ENCODE peak calls at places on chromosomes 4 and X, in six cellular contexts. X, U, D, P, E and S are unnamed samples.

GRCh38 chr4:30720021-30720655 is at the start of gene PCDH7:
- DNase-seq in U (no peak), X (no peak), P (peak), D (peak), E (no peak), S (no peak)

GRCh38 chrX:103442536-103442901 is 66.2 kb downstream of the BEX3 start:
- DNase-seq in U (no peak), E (no peak), D (no peak), X (no peak), P (no peak), S (no peak)

GRCh38 chr4:38803833-38804653 is 548 bp downstream of the TLR1 start:
- DNase-seq in U (no peak), D (no peak), X (no peak), P (peak), E (no peak), S (no peak)

GRCh38 chrX:22037911-22038537 is 5.9 kb downstream of the PHEX start:
- DNase-seq in X (no peak), D (no peak), U (no peak), P (no peak), E (no peak), S (no peak)

GRCh38 chr4:187027231-187027760 is 303.6 kb upstream of the FAT1 start:
- DNase-seq in U (no peak), P (no peak), E (no peak), D (no peak), X (no peak), S (no peak)

GRCh38 chr4:80592950-80593349 is 257.4 kb downstream of the CFAP299 start:
- DNase-seq in E (no peak), X (no peak), U (no peak), D (no peak), P (no peak), S (no peak)

GRCh38 chrX:145609951-145610511 is 207.6 kb upstream of the SLITRK2 start:
- DNase-seq in D (no peak), P (no peak), U (no peak), E (no peak), X (no peak), S (no peak)

GRCh38 chr4:140568507-140569306 is at the start of gene UCP1:
- DNase-seq in D (no peak), E (no peak), P (no peak), X (peak), U (no peak), S (no peak)

GRCh38 chr4:38723726-38724506 is 58.9 kb downstream of the TLR10 start:
- DNase-seq in D (no peak), U (no peak), X (no peak), P (no peak), E (no peak), S (no peak)

GRCh38 chrX:30275498-30275897 is 28.6 kb downstream of the MAGEB1 start:
- DNase-seq in U (no peak), D (no peak), E (no peak), X (no peak), P (no peak), S (no peak)

GRCh38 chr4:66575024-66575696 is 904.9 kb upstream of the EPHA5 start:
- DNase-seq in X (no peak), U (no peak), D (no peak), E (no peak), P (no peak), S (no peak)

GRCh38 chr4:94548571-94548970 is 96.8 kb downstream of the PDLIM5 start:
- DNase-seq in E (no peak), X (no peak), D (no peak), U (no peak), P (no peak), S (no peak)

GRCh38 chrX:13033193-13033592 is 11.2 kb downstream of the FAM9C start:
- DNase-seq in U (no peak), E (no peak), D (no peak), P (no peak), X (no peak), S (no peak)

GRCh38 chr4:101050088-101050835 is 297.1 kb downstream of the PPP3CA start:
- DNase-seq in P (no peak), U (no peak), X (no peak), E (no peak), D (no peak), S (no peak)

GRCh38 chrX:151776113-151776790 is 41.7 kb downstream of the CNGA2 start:
- DNase-seq in U (no peak), P (no peak), D (no peak), X (no peak), E (no peak), S (no peak)

GRCh38 chr4:140018931-140019618 is 134.9 kb downstream of the MAML3 start:
- DNase-seq in P (no peak), E (no peak), D (no peak), U (no peak), X (no peak), S (no peak)

GRCh38 chr4:165190591-165191212 is 16.7 kb upstream of the KLHL2 start:
- DNase-seq in D (no peak), E (no peak), P (no peak), X (no peak), U (no peak), S (no peak)

GRCh38 chr4:183348706-183349659 is 26.8 kb upstream of the CLDN24 start:
- DNase-seq in X (no peak), P (no peak), D (no peak), E (peak), U (no peak), S (no peak)

GRCh38 chr4:81131066-81131465 is 84.0 kb downstream of the PRKG2 start:
- DNase-seq in E (no peak), U (no peak), P (no peak), X (no peak), D (no peak), S (no peak)

GRCh38 chr4:184448828-184449227 is 25.5 kb downstream of the IRF2 start:
- DNase-seq in D (no peak), U (no peak), X (peak), P (peak), E (no peak), S (no peak)

GRCh38 chrX:103362504-103362903 is 6.2 kb downstream of the TCEAL9 start:
- DNase-seq in X (no peak), P (no peak), D (no peak), E (no peak), U (no peak), S (no peak)

GRCh38 chr4:108018038-108018883 is 28.6 kb downstream of the HADH start:
- DNase-seq in U (peak), P (peak), E (peak), X (peak), D (peak), S (peak)

GRCh38 chr4:122826596-122827257 is at the start of gene FGF2:
- DNase-seq in D (peak), X (peak), E (no peak), U (peak), P (peak), S (no peak)

GRCh38 chr4:184417802-184418511 is 56.4 kb downstream of the IRF2 start:
- DNase-seq in D (no peak), P (peak), U (no peak), X (no peak), E (peak), S (peak)

GRCh38 chr4:54107951-54108740 is 8.2 kb downstream of the GSX2 start:
- DNase-seq in U (no peak), P (no peak), D (no peak), E (no peak), X (no peak), S (no peak)
- H3K4me3 ChIP-seq in U (no peak), P (no peak), D (no peak), E (peak), X (no peak), S (no peak)

GRCh38 chrX:150712619-150713018 is 19.4 kb downstream of the MTMR1 start:
- DNase-seq in E (no peak), D (no peak), U (no peak), P (no peak), X (no peak), S (no peak)
- H3K4me3 ChIP-seq in E (no peak), D (no peak), U (no peak), P (no peak), X (no peak), S (no peak)

DNA sequence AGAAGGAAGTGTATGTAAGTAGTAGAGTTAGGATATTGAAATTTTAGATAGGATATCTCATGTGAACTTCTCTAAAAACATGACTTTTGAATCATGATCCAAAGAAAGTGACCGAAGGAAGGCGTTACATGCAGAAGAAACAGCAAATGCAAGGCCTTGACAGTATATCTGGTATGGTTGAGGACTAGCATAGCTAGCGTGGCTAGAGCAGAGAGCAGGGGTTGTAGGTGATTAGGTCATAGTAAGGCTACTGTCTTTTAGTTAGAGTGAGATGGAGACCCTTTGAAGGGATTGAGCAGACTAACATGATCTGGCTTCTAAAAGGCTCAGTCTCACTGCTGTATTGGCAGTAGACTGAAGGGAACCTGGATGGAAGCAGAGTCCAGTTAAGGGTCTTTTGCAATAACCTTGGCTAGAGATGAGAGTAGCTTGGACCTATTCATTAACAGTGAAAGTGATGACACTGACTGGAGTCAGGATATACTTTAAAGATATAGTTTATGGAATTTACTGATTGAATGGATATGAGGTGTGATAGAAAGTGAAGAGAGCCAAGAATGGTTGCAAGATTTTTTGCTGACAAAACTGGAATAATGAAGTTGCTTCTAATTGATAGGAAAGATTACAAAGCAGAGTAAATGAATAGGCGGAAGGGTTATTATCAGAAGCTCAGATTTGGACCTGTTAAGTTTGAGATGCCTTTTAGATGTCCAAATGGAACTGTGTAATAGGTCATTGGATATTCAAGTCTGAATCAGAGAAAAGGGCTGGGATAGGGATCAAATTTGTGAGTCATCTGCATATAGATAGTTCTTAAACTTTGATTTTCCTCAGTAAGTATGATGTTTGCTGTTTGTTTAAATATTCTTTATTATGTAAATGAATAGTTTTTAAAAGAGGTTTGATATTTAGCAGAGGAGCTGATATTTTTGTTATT is 59.8 kb downstream of the MRPL1 start:
- DNase-seq in X (no peak), U (no peak), D (no peak), P (no peak), E (no peak), S (no peak)
- H3K4me3 ChIP-seq in X (no peak), U (no peak), D (no peak), P (no peak), E (no peak), S (no peak)

GRCh38 chr4:118760092-118760491 is 74.9 kb downstream of the METTL14 start:
- DNase-seq in P (no peak), U (no peak), E (no peak), X (no peak), D (no peak), S (no peak)

GRCh38 chr4:118762753-118763477 is 73.0 kb downstream of the SEC24D start:
- DNase-seq in E (no peak), P (no peak), D (no peak), U (no peak), X (no peak), S (no peak)

GRCh38 chr4:118762146-118762545 is 73.8 kb downstream of the SEC24D start:
- DNase-seq in X (no peak), D (no peak), U (no peak), E (no peak), P (no peak), S (no peak)

GRCh38 chr4:118760493-118760892 is 75.3 kb downstream of the METTL14 start:
- DNase-seq in X (no peak), P (peak), D (no peak), U (no peak), E (no peak), S (no peak)

DNA sequence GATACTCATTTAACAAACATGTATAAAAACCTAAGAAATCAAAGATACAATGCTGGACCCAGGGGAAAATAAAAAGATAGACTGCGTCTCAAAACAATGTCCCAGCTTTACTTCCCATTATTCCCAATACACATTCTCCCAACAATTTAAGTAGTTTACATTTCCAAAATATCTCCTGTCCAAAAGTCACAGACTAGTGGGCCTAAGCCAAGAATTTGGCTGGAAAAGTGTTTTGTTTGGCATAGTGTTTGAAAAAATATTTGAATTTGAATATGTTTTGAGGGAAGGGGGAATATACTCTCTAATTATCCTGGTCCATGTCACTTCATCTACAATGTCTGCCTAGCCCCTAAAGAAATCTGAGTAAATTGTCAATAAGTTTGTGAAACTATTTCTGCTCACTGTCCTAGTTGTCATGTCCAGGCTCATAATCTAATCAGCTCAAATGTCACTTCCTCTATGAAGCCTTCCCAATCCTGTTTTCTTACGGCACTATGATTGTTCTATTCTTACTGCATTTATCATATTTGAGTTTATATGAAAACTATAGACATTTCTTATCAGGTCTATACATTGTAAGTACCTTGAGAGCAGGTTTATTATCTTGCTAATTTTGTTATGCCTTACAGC is 74.4 kb downstream of the SEC24D start:
- DNase-seq in E (no peak), D (no peak), P (no peak), U (no peak), X (no peak), S (no peak)
- H3K4me3 ChIP-seq in E (no peak), D (no peak), P (no peak), U (no peak), X (no peak), S (no peak)

GRCh38 chr4:84381759-84382158 is 117.3 kb downstream of the NKX6-1 start:
- DNase-seq in P (no peak), E (no peak), X (no peak), U (no peak), D (no peak), S (no peak)

GRCh38 chr4:84378983-84379382 is 120.1 kb downstream of the NKX6-1 start:
- DNase-seq in X (no peak), P (no peak), U (no peak), D (no peak), E (no peak), S (no peak)

GRCh38 chr4:84379881-84380618 is 119.0 kb downstream of the NKX6-1 start:
- DNase-seq in U (no peak), D (no peak), P (no peak), X (no peak), E (no peak), S (no peak)

DNA sequence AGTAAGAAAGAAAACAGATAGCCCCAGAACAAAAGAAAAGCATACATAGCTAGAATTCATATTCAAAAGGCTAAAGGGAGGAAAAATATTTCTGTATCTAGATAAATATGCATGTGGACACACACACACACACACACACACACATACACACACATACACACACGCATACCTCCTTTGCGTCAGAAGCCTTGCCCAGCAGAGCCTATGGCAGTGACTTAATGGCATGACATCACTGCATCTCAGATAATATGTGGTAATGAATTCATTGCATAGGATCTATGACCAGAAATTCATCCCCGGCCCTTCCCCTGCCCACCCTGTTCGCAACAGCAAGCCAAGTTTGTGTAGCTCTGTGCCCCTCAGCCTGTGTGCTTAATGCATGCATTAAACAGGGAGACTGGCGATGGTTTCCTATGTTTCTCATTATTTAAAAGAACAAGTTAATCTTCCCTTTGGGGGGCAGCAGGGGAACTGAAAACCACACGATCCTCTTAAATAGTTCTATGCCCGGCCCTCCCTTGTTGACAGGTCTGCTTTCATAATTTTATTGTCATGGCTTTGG is 120.7 kb downstream of the NKX6-1 start:
- DNase-seq in P (no peak), U (no peak), X (no peak), E (no peak), D (no peak), S (no peak)
- H3K4me3 ChIP-seq in P (no peak), U (no peak), X (no peak), E (no peak), D (no peak), S (no peak)